ENCODE peak calls at places on chromosomes 3 and 15, in four cellular contexts. M, H, Y and J are unnamed samples.
A peak's percentile ranks its signal among the peaks of the same experiment; 100 is the strongest.

GRCh38 chr15:40702077-40702476 is 7.1 kb downstream of the RAD51 start:
- DNase-seq in Y (no peak), M (peak; percentile 36), H (no peak), J (peak; percentile 4)

GRCh38 chr3:55538158-55538557 is 51.1 kb upstream of the WNT5A start:
- DNase-seq in H (no peak), Y (no peak), M (no peak), J (no peak)

GRCh38 chr3:98612587-98612986 is 19.2 kb upstream of the CPOX start:
- DNase-seq in H (no peak), Y (no peak), M (no peak), J (peak; percentile 43)

GRCh38 chr15:62138124-62138523 is 27.0 kb downstream of the C2CD4B start:
- DNase-seq in H (no peak), M (no peak), Y (no peak), J (no peak)

GRCh38 chr15:55387027-55387426 is 21.1 kb downstream of the CCPG1 start:
- DNase-seq in Y (no peak), M (peak; percentile 33), H (no peak), J (no peak)

GRCh38 chr3:41195970-41196369 is 3.3 kb upstream of the CTNNB1 start:
- DNase-seq in Y (no peak), M (no peak), H (no peak), J (no peak)

GRCh38 chr3:67655364-67656121 is 1.1 kb upstream of the SUCLG2 start:
- DNase-seq in H (no peak), Y (peak; percentile 57), M (no peak), J (peak; percentile 20)

GRCh38 chr15:75231836-75232235 is 26.3 kb upstream of the GOLGA6C start:
- DNase-seq in Y (no peak), H (no peak), M (no peak), J (no peak)

GRCh38 chr15:83323296-83323711 is 38.8 kb upstream of the BNC1 start:
- DNase-seq in M (peak; percentile 4), Y (no peak), H (no peak), J (no peak)

GRCh38 chr15:89482139-89482538 is 14.2 kb downstream of the RHCG start:
- DNase-seq in M (no peak), Y (no peak), H (no peak), J (no peak)
- H3K9ac ChIP-seq in M (no peak overlapping the region), Y (no peak overlapping the region), H (no peak overlapping the region), J (no peak overlapping the region)

DNA sequence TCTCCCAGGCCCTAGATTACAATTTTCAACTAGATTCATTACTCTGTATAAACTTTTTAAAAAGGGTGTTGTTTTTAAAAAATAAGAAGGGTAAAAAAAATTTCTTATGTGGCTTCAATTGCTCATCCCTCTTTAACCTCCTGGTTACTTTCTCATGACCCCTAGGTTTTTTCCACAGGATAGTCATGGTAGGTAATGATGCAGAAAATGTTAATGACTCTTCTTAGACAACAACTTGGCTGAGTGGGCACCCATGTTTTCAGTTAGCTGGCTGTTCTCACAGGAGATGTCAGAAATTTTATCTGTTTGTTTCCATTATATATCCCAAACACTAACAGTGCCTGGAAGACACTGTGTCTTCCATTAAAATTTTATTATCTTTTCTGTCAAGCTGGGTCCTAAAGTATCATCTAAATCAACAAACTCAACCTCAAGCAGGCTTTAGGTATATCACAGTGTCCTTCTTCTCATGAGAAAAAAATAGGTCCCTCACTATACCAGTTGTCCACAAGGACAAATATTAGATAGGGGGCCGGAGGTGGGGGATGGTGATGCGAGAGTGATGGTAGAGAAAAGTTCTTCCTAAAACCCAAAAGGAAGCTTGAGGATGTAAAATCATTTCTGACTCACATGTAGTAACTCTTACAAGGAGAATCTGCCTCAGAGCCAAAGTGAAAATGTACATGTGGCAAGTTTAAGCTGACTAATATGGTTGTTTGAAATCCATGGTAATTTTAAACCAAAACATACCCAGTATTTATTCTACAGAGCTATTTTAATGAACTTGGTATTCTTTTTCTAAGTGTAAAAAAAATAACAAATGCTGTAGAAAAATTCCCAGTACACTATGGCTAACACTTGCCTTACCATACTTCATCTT is 43.3 kb downstream of the PLOD2 start:
- DNase-seq in M (no peak), Y (no peak), H (no peak), J (no peak)
- TF ChIP-seq NFIC in M (no peak), Y (no peak), H (no peak), J (no peak)

DNA sequence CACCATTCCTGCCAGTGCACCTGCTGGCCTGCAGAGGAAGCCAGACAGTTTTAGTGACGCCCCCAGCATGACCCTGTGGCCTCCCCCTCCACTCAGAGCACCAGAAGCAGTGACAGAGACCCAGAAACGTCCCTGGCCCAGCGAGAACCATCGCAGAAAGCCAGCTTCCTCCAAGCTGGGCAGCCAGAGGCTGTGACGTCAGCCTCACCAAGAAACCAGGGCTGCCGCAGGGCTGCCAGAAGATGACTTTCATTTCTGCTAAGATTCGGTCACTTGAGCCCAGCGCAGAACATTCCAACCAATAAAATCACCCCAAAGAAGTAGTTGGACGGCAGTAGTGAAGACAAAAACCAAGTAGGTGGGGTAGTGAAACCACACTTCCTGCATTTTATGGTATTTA is 29.6 kb upstream of the RPL32 start:
- DNase-seq in M (no peak), Y (no peak), H (no peak), J (no peak)
- H3K9ac ChIP-seq in M (no peak overlapping the region), Y (no peak overlapping the region), H (no peak overlapping the region), J (no peak overlapping the region)

GRCh38 chr3:25533365-25533764 is 105.3 kb downstream of the RARB start:
- DNase-seq in Y (no peak), H (no peak), M (no peak), J (no peak)

GRCh38 chr3:25540187-25540765 is 112.2 kb downstream of the RARB start:
- DNase-seq in H (no peak), Y (no peak), M (peak; percentile 18), J (no peak)

GRCh38 chr3:25534007-25534406 is 105.9 kb downstream of the RARB start:
- DNase-seq in H (no peak), Y (no peak), M (no peak), J (peak; percentile 2)

GRCh38 chr3:25537476-25537875 is 109.4 kb downstream of the RARB start:
- DNase-seq in Y (no peak), H (no peak), M (no peak), J (no peak)

DNA sequence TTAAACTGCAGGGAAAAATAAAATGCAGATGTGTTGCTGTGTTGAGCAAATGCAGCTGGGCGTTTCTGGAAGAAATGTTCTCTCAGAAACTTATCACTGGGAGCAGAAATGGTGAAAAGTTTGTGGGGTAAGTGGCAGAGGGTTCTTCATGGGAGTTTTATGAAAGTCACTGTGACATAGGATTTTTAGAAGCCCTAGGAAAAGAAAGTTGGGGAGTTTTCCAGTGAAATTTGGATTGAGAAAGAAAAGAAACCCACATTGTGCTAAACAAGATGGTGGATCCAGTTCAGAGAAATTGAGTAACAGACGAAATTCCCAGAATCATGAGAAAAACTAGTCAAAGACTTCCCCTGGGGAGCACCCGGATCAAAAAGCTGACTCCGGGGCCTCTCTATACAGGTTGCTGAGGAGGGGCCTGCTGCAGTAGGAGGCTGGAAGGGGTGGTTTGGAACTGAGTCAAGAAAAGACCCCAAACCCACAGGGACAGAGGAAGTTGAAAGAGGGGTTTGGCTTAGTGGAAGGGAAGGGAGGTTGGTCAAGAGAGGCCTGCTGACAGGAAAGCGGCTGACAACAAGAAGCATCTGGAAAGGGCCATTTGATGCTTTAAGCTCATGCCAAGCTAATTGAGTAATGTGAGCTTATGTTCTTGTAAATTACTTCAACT is 108.7 kb downstream of the RARB start:
- DNase-seq in H (no peak), Y (no peak), M (no peak), J (no peak)
- TF ChIP-seq NFIC in H (no peak), Y (no peak), M (no peak), J (no peak)

DNA sequence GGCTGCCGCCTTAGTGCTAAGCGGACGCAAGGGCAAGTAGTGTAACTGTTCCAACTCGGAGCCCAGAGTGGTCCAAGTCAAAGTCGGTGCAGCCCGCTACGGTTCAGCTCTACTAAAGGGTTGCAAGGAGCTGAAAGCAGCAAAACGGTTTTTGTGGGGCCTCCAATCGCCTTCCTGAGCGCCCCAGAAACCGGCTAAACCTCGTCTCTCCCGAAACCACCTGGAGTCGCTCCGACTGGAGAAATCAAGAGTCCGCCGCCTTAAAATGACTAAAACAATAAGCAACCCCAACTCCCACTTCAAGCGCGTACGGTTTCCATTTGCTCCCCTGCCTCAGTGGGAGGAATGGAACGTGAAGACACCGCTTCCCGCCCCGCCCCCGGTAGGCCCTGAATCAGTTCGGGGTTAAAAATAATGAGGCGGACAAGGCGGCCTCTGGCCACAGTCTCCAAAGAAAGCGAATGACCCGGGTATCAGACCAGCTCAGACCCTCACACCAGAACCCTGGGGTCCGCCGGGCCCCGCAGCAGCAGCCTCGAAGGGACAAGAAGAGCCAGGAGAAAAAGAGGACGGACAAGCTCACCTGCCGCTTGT is 400 bp downstream of the SEC11A start:
- DNase-seq in H (no peak), Y (no peak), M (peak; percentile 27), J (no peak)
- H3K9ac ChIP-seq in H (peak overlapping the region; percentile 83), Y (peak overlapping the region; percentile 97), M (peak overlapping the region; percentile 92), J (peak overlapping the region; percentile 92)

GRCh38 chr3:124322966-124323365 is 331.0 kb upstream of the ROPN1 start:
- DNase-seq in H (no peak), Y (no peak), M (no peak), J (no peak)
- TF ChIP-seq NFIC in H (no peak), Y (no peak), M (no peak), J (no peak)

DNA sequence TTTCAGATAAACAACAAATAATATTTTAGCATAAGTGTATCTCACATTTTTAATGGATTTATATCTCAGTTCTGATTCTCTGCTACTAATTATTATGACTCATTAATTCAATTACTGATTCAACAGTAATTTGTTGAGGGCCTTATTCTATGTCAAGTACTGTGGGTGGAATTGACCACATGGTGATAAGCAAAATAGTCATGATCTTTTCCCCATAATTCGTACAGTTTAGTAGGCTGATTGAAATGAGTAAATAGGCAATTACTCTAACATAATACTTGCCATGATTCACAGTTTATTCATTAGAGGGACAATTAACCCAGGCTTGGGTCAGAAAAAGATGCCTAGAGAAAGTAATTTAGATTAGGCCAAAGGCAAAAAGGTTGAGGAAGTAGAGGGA is 60.9 kb upstream of the SLC4A7 start:
- DNase-seq in M (no peak), Y (no peak), H (no peak), J (no peak)
- H3K9ac ChIP-seq in M (peak overlapping the region; percentile 7), Y (no peak overlapping the region), H (no peak overlapping the region), J (no peak overlapping the region)

GRCh38 chr15:50190723-50191122 is 8.7 kb downstream of the SLC27A2 start:
- DNase-seq in H (no peak), Y (no peak), M (no peak), J (no peak)
- TF ChIP-seq NFIC in H (no peak), Y (no peak), M (no peak), J (no peak)

DNA sequence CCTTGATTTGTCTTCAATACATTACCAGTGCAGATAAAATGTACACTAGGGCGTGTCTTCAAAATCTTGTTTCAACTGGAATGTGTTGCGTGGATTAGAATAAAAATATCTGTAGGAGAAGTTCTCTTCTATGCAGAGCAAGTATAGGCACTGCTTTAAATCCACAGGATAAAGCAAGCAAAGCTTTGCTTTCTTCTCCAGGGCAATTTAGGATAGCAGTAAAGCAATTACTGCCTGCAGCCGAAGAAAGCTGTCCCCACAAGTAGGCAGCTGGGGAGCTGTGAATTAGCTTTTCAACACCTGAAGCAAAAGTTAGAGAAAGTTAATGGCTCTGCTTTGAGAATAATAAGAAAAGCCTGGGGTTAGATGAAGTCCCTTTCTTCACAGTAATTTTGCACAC is 329.7 kb upstream of the KCNMB2 start:
- DNase-seq in Y (no peak), M (no peak), H (no peak), J (no peak)
- H3K9ac ChIP-seq in Y (no peak overlapping the region), M (no peak overlapping the region), H (no peak overlapping the region), J (no peak overlapping the region)